ENCODE peak calls at places on chromosomes 3 and 15, in four cellular contexts. G, Q, A and Y are unnamed samples.

GRCh38 chr15:53209396-53210042 is 419.4 kb upstream of the ONECUT1 start:
- DNase-seq in A (no peak), G (no peak), Q (no peak), Y (no peak)

GRCh38 chr3:41419809-41420208 is 220.5 kb downstream of the CTNNB1 start:
- DNase-seq in G (no peak), A (no peak), Q (no peak), Y (no peak)

GRCh38 chr3:190305406-190305805 is 16.8 kb downstream of the CLDN1 start:
- DNase-seq in G (no peak), A (no peak), Q (no peak), Y (no peak)

GRCh38 chr3:71360170-71360569 is 223.4 kb downstream of the FOXP1 start:
- DNase-seq in G (no peak), Q (no peak), A (no peak), Y (no peak)

GRCh38 chr3:143002083-143002712 is 828 bp downstream of the U2SURP start:
- DNase-seq in A (no peak), G (peak), Q (peak), Y (peak)

GRCh38 chr15:83658406-83658805 is 4.5 kb downstream of the ADAMTSL3 start:
- DNase-seq in A (no peak), Q (no peak), G (no peak), Y (no peak)

GRCh38 chr3:18188491-18188890 is 236.6 kb downstream of the SATB1 start:
- DNase-seq in Q (no peak), A (no peak), G (no peak), Y (no peak)

GRCh38 chr3:158152186-158152585 is 42.3 kb downstream of the RSRC1 start:
- DNase-seq in G (no peak), A (no peak), Q (no peak), Y (no peak)

GRCh38 chr15:101026686-101027272 is 107.6 kb downstream of the LRRK1 start:
- DNase-seq in A (no peak), Q (no peak), G (no peak), Y (no peak)

GRCh38 chr3:150721285-150722130 is 17.8 kb upstream of the ERICH6 start:
- DNase-seq in Q (peak), G (peak), A (no peak), Y (peak)

GRCh38 chr3:147797095-147797494 is 387.9 kb downstream of the ZIC1 start:
- DNase-seq in A (no peak), G (no peak), Q (no peak), Y (no peak)

GRCh38 chr15:38304486-38304885 is 51.9 kb downstream of the SPRED1 start:
- DNase-seq in Q (no peak), G (no peak), A (no peak), Y (no peak)

GRCh38 chr15:101174152-101174920 is 77.5 kb downstream of the CHSY1 start:
- DNase-seq in Q (no peak), G (no peak), A (no peak), Y (no peak)

GRCh38 chr3:33732394-33732793 is 14.3 kb upstream of the CLASP2 start:
- DNase-seq in A (no peak), Q (peak), G (no peak), Y (no peak)

GRCh38 chr3:194893121-194893979 is 207.7 kb downstream of the FAM43A start:
- DNase-seq in A (peak), G (no peak), Q (no peak), Y (no peak)

GRCh38 chr3:45817788-45818523 is 21.6 kb upstream of the SLC6A20 start:
- DNase-seq in G (no peak), Q (no peak), A (no peak), Y (no peak)

GRCh38 chr15:78942741-78943140 is 2.1 kb downstream of the CTSH start:
- DNase-seq in A (no peak), G (no peak), Q (no peak), Y (no peak)

GRCh38 chr3:107662586-107662985 is 139.8 kb downstream of the BBX start:
- DNase-seq in Q (no peak), A (no peak), G (no peak), Y (no peak)

GRCh38 chr3:122013448-122013925 is 8.6 kb downstream of the ILDR1 start:
- DNase-seq in Q (no peak), A (no peak), G (no peak), Y (no peak)

GRCh38 chr15:57387644-57388076 is 11.4 kb downstream of the CGNL1 start:
- DNase-seq in Q (no peak), A (no peak), G (no peak), Y (no peak)

GRCh38 chr15:88223099-88223498 is 33.4 kb downstream of the NTRK3 start:
- DNase-seq in A (no peak), Q (no peak), G (no peak), Y (no peak)

GRCh38 chr3:42751609-42752008 is 21.4 kb downstream of the CCDC13 start:
- DNase-seq in G (no peak), Q (no peak), A (no peak), Y (no peak)

GRCh38 chr3:57889807-57890206 is 118.4 kb upstream of the FLNB start:
- DNase-seq in Q (no peak), G (no peak), A (no peak), Y (no peak)

GRCh38 chr3:19149388-19149787 is 1.1 kb downstream of the KCNH8 start:
- DNase-seq in Q (no peak), G (no peak), A (no peak), Y (no peak)

GRCh38 chr3:102756706-102757105 is 321.9 kb downstream of the ZPLD1 start:
- DNase-seq in G (no peak), A (no peak), Q (no peak), Y (no peak)

GRCh38 chr3:71582612-71583568 is 638 bp downstream of the FOXP1 start:
- DNase-seq in A (no peak), Q (peak), G (peak), Y (peak)

GRCh38 chr3:50154840-50155490 is at the start of gene SEMA3F:
- DNase-seq in G (peak), Q (peak), A (no peak), Y (peak)

GRCh38 chr3:36124118-36124796 is 256.0 kb upstream of the STAC start:
- DNase-seq in A (no peak), Q (peak), G (no peak), Y (peak)

GRCh38 chr3:42902257-42902656 is 3.7 kb upstream of the ZNF662 start:
- DNase-seq in A (no peak), Q (no peak), G (no peak), Y (no peak)

GRCh38 chr3:98650966-98651765 is 57.8 kb upstream of the CPOX start:
- DNase-seq in Q (no peak), G (no peak), A (no peak), Y (no peak)

GRCh38 chr3:184620101-184620798 is 58.7 kb downstream of the EPHB3 start:
- DNase-seq in A (no peak), Q (no peak), G (no peak), Y (no peak)

GRCh38 chr3:73031573-73032103 is 29.8 kb upstream of the EBLN2 start:
- DNase-seq in G (no peak), A (no peak), Q (no peak), Y (no peak)

GRCh38 chr3:11820540-11821041 is 26.1 kb downstream of the TAMM41 start:
- DNase-seq in A (no peak), G (no peak), Q (no peak), Y (peak)

DNA sequence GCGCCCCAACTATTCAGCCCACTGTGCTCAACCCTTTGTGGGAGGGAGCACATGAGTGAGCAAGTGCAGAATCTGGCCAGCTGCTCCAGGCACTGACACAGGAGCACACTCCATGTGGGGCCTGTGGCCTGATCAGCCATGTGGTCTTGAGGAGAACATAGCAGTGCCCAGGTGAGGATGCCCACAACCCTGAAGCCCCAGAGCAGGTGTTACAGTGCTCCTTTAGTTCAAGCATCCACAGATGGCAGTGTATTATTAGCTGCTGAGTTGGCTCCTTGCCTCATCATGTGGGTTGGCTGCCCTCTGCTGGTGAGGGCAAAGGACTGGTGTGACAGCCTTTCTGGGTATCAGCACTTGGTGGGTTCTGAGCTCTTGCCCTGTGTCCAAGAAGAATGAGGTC is 1588.2 kb downstream of the SI start:
- DNase-seq in G (peak), Q (peak), A (no peak), Y (peak)
- TF ChIP-seq FOXK2 in G (no peak), Q (no peak), A (no peak), Y (no peak)

DNA sequence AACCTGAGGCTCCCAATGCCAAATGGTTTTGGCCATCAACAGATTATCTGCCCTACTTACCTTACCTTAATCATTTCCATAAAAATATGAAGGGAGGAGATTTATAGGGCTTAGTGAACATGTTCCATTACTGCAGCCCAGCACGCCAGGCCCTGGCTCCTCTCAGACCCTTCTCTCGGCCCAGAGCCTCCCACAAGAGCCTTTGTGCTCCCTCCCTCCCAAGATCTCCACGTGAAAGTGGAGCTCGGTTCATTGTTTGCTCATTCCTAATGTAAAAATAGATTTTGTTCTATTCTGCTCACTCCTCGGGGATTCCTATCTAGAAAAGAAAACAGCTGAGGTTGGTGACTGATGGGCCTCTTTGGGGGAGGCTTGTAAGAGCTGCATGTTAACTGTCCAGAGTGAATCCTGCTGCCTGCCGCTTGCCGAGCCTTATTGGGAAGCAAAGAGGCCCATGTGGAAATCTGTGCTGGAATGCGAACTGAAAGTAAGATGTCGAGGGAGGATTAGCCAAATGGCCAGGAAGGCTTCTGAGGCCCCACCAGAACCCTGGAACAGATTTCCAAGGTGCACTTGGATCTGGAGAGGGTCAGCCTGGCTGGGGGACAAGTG is 267.2 kb downstream of the LRTM1 start:
- DNase-seq in Q (no peak), G (no peak), A (no peak), Y (no peak)
- TF ChIP-seq FOXK2 in Q (no peak), G (no peak), A (no peak), Y (no peak)

GRCh38 chr15:80090041-80090440 is 30.6 kb downstream of the ZFAND6 start:
- DNase-seq in Q (no peak), A (no peak), G (no peak), Y (no peak)
- TF ChIP-seq FOXK2 in Q (no peak), A (no peak), G (no peak), Y (no peak)

DNA sequence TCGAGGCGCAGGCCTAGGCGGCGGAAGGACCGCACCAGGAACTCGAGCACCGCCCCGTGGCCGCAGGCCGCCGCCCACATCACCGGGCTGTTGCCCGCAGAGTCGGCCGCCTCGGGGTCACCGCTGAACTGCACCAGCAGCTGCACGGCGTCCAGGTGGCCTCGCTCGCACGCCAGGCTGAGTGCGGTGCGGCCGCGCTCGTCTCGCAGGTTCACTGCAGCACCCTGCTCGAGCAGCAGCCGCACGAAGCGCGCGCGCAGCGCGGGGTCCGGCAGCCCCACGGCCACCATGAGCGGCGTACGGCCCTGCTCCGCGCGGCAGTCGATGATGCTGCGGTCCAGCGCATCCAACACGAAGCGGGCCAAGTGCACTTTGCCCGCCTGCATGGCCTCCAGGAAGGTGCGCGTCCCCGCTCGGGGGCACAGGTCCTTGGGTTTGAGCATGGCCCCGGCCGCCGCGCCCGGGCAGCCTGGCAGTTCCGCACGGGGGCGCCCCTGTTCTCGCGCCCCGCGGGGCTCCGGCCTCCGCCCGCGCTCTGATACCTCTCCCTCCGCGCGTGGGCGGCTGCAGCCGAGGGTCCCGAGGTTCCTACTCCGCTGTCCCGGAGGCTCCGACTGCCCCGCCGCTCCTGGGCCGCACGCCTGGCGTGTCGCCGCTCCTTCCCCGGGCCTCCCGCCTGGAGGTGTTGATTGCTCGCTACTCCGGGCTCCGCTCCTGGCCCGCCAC is 557 bp downstream of the ANKRD63 start:
- DNase-seq in Q (peak), A (no peak), G (peak), Y (peak)
- TF ChIP-seq FOXK2 in Q (no peak), A (no peak), G (no peak), Y (no peak)

GRCh38 chr15:80183886-80184285 is 31.1 kb downstream of the FAH start:
- DNase-seq in A (no peak), Q (no peak), G (no peak), Y (peak)

GRCh38 chr15:80186597-80186996 is 33.8 kb downstream of the FAH start:
- DNase-seq in Q (no peak), G (no peak), A (no peak), Y (no peak)

GRCh38 chr15:80188293-80188692 is 35.5 kb downstream of the FAH start:
- DNase-seq in G (no peak), A (no peak), Q (no peak), Y (no peak)

GRCh38 chr15:80185152-80185551 is 32.4 kb downstream of the FAH start:
- DNase-seq in G (no peak), A (no peak), Q (no peak), Y (no peak)

GRCh38 chr15:80186066-80186465 is 33.3 kb downstream of the FAH start:
- DNase-seq in A (no peak), G (no peak), Q (no peak), Y (no peak)
- TF ChIP-seq FOXK2 in A (no peak), G (no peak), Q (no peak), Y (no peak)

GRCh38 chr3:170346481-170347125 is 10.9 kb upstream of the SKIL start:
- DNase-seq in G (no peak), A (no peak), Q (no peak), Y (no peak)
- TF ChIP-seq FOXK2 in G (no peak), A (no peak), Q (no peak), Y (no peak)

DNA sequence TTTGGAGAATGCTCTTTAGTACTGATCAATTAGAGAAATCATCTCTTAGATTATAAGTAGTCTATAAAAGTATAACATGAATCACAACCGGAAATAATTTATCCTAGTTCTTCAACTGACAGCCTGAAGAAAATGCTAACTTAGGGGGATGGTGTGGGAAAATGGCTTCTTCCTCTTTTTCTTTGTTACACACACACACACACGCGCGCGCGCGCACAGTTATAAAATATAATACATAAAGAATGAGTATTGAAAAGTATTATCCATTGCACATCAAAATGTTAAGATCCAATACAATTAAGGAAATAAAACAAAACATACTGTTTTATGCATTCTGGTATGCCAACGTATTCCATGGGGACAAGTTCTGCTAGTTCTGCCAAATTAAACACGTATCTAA is 11.3 kb upstream of the GTF2A2 start:
- DNase-seq in A (no peak), G (no peak), Q (no peak), Y (no peak)
- TF ChIP-seq FOXK2 in A (no peak), G (no peak), Q (no peak), Y (no peak)

GRCh38 chr3:8506611-8507061 is 5.0 kb downstream of the LMCD1 start:
- DNase-seq in G (no peak), A (no peak), Q (no peak), Y (no peak)
- TF ChIP-seq FOXK2 in G (no peak), A (no peak), Q (no peak), Y (no peak)